ENCODE peak calls at places on chromosome 17, in eight cellular contexts. Q, J, C, F, A, G, K and N are unnamed samples.

GRCh38 chr17:57975044-57975443 is 13.0 kb downstream of the VEZF1 start:
- DNase-seq in K (peak), G (no peak), C (no peak), J (peak), F (peak), A (peak), Q (peak), N (no peak)

GRCh38 chr17:40448639-40449261 is 5.5 kb downstream of the IGFBP4 start:
- DNase-seq in F (peak), A (peak), G (no peak), Q (peak), K (no peak), C (no peak), J (no peak), N (peak)

GRCh38 chr17:67477687-67478086 is 100.6 kb downstream of the PITPNC1 start:
- DNase-seq in J (peak), K (peak), C (no peak), Q (no peak), G (no peak), A (peak), F (peak), N (peak)

GRCh38 chr17:60851181-60851580 is 173.5 kb downstream of the BCAS3 start:
- DNase-seq in Q (no peak), A (no peak), K (no peak), J (no peak), G (peak), F (no peak), C (no peak), N (no peak)

GRCh38 chr17:489758-490329 is 137.2 kb upstream of the RPH3AL start:
- DNase-seq in G (peak), Q (peak), A (peak), K (peak), J (peak), C (no peak), F (peak), N (no peak)

GRCh38 chr17:82232876-82233785 is 4.3 kb downstream of the SLC16A3 start:
- DNase-seq in F (no peak), C (no peak), A (no peak), Q (no peak), G (no peak), J (no peak), K (no peak), N (no peak)

GRCh38 chr17:56638536-56639177 is 45.2 kb downstream of the NOG start:
- DNase-seq in J (peak), C (no peak), Q (peak), A (no peak), K (no peak), F (no peak), G (no peak), N (no peak)

GRCh38 chr17:57350266-57350665 is 93.9 kb downstream of the MSI2 start:
- DNase-seq in Q (no peak), K (no peak), F (peak), G (no peak), C (no peak), A (no peak), J (no peak), N (no peak)

GRCh38 chr17:30401097-30401496 is 22.4 kb downstream of the CPD start:
- DNase-seq in J (no peak), C (no peak), A (no peak), K (no peak), F (no peak), G (no peak), Q (no peak), N (no peak)

GRCh38 chr17:80169784-80170500 is at the start of gene CARD14:
- DNase-seq in Q (peak), F (no peak), J (no peak), G (peak), K (peak), C (no peak), A (no peak), N (peak)

GRCh38 chr17:82213251-82214011 is 789 bp upstream of the CCDC57 start:
- DNase-seq in F (peak), Q (peak), A (peak), C (peak), K (peak), G (peak), J (peak), N (peak)

GRCh38 chr17:6381526-6382135 is 53.3 kb downstream of the AIPL1 start:
- DNase-seq in C (no peak), G (no peak), A (no peak), J (no peak), Q (no peak), K (no peak), F (no peak), N (no peak)

GRCh38 chr17:10119203-10120112 is 78.9 kb downstream of the GAS7 start:
- DNase-seq in F (no peak), A (no peak), C (no peak), K (peak), J (no peak), Q (no peak), G (no peak), N (peak)

GRCh38 chr17:61380836-61381525 is 18.7 kb upstream of the TBX2 start:
- DNase-seq in K (no peak), Q (no peak), J (no peak), A (no peak), F (peak), G (peak), C (no peak), N (no peak)

GRCh38 chr17:77126519-77126918 is 14.2 kb upstream of the SEC14L1 start:
- DNase-seq in C (no peak), A (no peak), J (no peak), F (no peak), Q (no peak), K (peak), G (no peak), N (peak)

GRCh38 chr17:82734987-82735866 is at the start of gene FN3K:
- DNase-seq in K (peak), J (peak), C (peak), Q (peak), F (peak), A (peak), G (peak), N (peak)

GRCh38 chr17:57915980-57916757 is 39.0 kb downstream of the CUEDC1 start:
- DNase-seq in Q (no peak), C (no peak), J (peak), A (no peak), G (peak), F (no peak), K (no peak), N (no peak)

GRCh38 chr17:31678431-31678830 is 180.6 kb downstream of the COPRS start:
- DNase-seq in C (no peak), G (no peak), J (peak), Q (no peak), F (peak), A (peak), K (peak), N (peak)

GRCh38 chr17:42518755-42519545 is 17.1 kb upstream of the NAGLU start:
- DNase-seq in G (no peak), C (no peak), J (peak), A (peak), Q (peak), F (peak), K (no peak), N (no peak)

GRCh38 chr17:17565471-17566365 is 25.8 kb downstream of the PEMT start:
- DNase-seq in J (no peak), K (no peak), A (no peak), Q (no peak), C (no peak), F (peak), G (no peak), N (no peak)

GRCh38 chr17:79574108-79574507 is 36.7 kb downstream of the RBFOX3 start:
- DNase-seq in J (no peak), F (no peak), K (no peak), A (peak), C (no peak), G (no peak), Q (no peak), N (peak)

GRCh38 chr17:81163703-81164413 is 1.4 kb upstream of the PVALEF start:
- DNase-seq in K (no peak), J (no peak), G (no peak), A (no peak), C (no peak), Q (no peak), F (no peak), N (no peak)

GRCh38 chr17:58677204-58677880 is 14.5 kb downstream of the TEX14 start:
- DNase-seq in F (peak), Q (no peak), A (peak), C (no peak), G (no peak), K (peak), J (peak), N (peak)

GRCh38 chr17:75105269-75106080 is 4.3 kb upstream of the ARMC7 start:
- DNase-seq in K (peak), G (peak), J (peak), C (no peak), F (no peak), Q (peak), A (peak), N (peak)

GRCh38 chr17:80356231-80356856 is 58.6 kb upstream of the ENDOV start:
- DNase-seq in J (no peak), F (no peak), C (no peak), K (no peak), A (no peak), G (no peak), Q (no peak), N (no peak)

GRCh38 chr17:67487506-67487905 is 110.4 kb downstream of the PITPNC1 start:
- DNase-seq in Q (no peak), F (peak), G (no peak), C (no peak), K (no peak), A (peak), J (peak), N (no peak)

GRCh38 chr17:42673885-42674754 is 2.7 kb downstream of the PLEKHH3 start:
- DNase-seq in Q (peak), J (peak), F (peak), G (peak), C (no peak), K (peak), A (peak), N (no peak)

DNA sequence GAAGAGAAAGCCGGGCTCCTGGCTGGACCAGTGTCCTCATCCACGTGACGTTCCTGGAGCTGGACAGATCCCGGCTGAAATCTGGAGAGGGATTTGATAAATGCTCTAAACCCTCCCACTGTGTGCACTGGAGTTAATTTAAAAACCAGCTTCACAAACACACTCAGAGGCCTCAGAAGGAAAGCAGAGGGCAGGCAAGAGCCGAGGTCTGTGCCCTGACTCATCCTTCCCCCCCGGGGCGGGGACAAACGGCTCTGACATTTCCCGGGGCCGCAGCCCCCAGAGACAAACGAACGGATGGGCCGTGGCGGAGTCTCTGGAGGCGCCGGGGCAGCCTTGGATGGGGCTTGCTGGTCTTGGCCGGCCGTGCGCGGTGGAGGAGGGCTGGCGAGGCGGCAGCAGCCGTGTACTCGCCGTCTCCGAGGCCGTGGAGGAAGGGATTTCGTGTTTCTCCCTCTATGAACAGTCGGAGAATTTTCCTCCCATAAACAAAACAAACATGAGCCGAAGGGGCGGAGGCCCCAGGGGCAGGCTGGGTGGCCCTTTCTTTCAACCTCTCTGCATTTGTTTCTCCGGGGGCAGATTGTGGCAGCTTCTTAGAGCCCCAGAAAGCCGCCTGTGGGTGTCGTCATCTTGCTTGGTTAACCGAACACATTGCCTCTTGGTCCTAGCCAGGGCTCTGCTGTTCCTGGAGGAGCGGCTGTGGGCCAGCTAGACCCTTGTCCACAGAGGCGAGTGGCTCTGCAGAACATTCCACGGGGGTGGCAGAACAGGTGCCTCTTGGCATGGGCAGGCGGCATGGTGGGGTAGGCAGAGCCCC is 94.3 kb downstream of the NTN1 start:
- DNase-seq in J (peak), F (peak), Q (peak), C (no peak), K (no peak), G (peak), A (peak), N (no peak)
- H3K4me3 ChIP-seq in J (peak), F (peak), Q (no peak), C (peak), K (no peak), G (peak), A (peak), N (no peak)

GRCh38 chr17:50944902-50945720 is 79.0 kb upstream of the TOB1 start:
- DNase-seq in F (no peak), J (no peak), K (no peak), G (no peak), A (no peak), Q (no peak), C (no peak), N (no peak)
- H3K4me3 ChIP-seq in F (no peak), J (no peak), K (no peak), G (no peak), A (no peak), Q (no peak), C (no peak), N (peak)

DNA sequence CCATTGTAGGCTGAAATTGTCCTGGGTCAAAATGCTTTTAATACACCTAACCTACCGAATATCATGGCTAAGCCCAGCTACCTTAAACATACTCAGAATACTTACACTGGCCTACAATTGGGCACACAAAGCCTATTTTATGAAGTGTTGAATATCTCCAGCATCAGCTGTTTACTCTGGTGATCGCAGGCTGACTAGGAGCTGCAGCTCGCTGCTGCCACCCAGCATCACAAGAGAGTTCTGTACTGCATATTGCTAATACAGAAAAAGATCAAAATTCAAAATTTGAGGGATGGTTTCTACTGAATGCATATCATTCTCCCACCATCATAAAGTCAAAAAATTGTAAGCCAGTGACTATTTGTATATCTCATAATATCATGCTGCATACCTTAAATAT is 55.3 kb downstream of the ULK2 start:
- DNase-seq in A (peak), G (no peak), Q (peak), K (peak), C (no peak), J (no peak), F (peak), N (peak)
- H3K4me3 ChIP-seq in A (no peak), G (no peak), Q (no peak), K (no peak), C (no peak), J (no peak), F (no peak), N (no peak)

GRCh38 chr17:27793168-27793905 is 7.0 kb downstream of the NOS2 start:
- DNase-seq in C (no peak), G (peak), F (no peak), K (no peak), Q (peak), A (no peak), J (no peak), N (no peak)
- H3K4me3 ChIP-seq in C (peak), G (peak), F (no peak), K (no peak), Q (peak), A (no peak), J (no peak), N (peak)

DNA sequence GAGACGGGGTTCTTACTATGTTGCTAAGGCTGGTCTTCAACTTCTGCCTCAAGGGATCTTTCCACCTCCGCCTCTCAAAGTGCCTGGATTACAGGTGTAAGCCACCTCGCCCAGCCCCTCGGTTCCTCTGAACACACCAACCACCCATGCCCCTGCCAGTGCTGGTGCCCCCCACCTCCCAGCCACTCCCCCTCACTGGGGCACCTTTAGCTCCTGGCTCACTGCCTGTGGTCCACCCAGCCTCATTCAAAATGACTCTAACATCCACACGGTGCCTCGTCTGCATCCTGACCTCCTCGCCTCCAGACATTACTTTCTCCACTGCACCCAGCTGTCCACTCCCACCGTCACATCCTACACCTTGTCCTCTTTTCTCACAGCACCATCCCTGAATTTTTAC is 55.3 kb downstream of the ARHGAP27 start:
- DNase-seq in K (no peak), A (no peak), Q (no peak), F (no peak), J (no peak), G (no peak), C (no peak), N (no peak)
- H3K4me3 ChIP-seq in K (no peak), A (no peak), Q (no peak), F (no peak), J (no peak), G (no peak), C (no peak), N (no peak)

GRCh38 chr17:39400547-39401411 is 647 bp downstream of the FBXL20 start:
- DNase-seq in J (peak), C (no peak), G (peak), K (peak), Q (peak), F (no peak), A (peak), N (no peak)
- H3K4me3 ChIP-seq in J (peak), C (peak), G (peak), K (peak), Q (peak), F (peak), A (peak), N (peak)

GRCh38 chr17:21034350-21035235 is 8.2 kb downstream of the USP22 start:
- DNase-seq in F (peak), Q (no peak), A (peak), J (no peak), G (no peak), C (no peak), K (no peak), N (no peak)
- H3K4me3 ChIP-seq in F (no peak), Q (no peak), A (no peak), J (no peak), G (no peak), C (peak), K (no peak), N (no peak)